ENCODE peak calls at places on chromosomes 16 and 17, in nine cellular contexts. A, F, N, E, L, G, K, Z and O are unnamed samples.

GRCh38 chr16:65064131-65064530 is 57.7 kb downstream of the CDH11 start:
- DNase-seq in A (no peak), F (no peak), N (no peak), E (no peak), L (no peak), G (no peak), K (no peak), Z (no peak), O (no peak)

GRCh38 chr16:57255686-57256415 is 10.8 kb downstream of the ARL2BP start:
- DNase-seq in A (no peak), F (no peak), N (no peak), E (no peak), L (no peak), G (no peak), K (no peak), Z (no peak), O (no peak)

GRCh38 chr16:48526058-48526957 is 83.7 kb downstream of the N4BP1 start:
- DNase-seq in A (no peak), F (peak; percentile 31), N (no peak), E (no peak), L (no peak), G (no peak), K (no peak), Z (peak; percentile 51), O (no peak)

GRCh38 chr17:37024181-37024637 is 75.5 kb downstream of the AATF start:
- DNase-seq in A (no peak), F (no peak), N (no peak), E (no peak), L (no peak), G (peak; percentile 28), K (no peak), Z (no peak), O (no peak)

GRCh38 chr17:18005496-18005895 is 32.8 kb downstream of the DRC3 start:
- DNase-seq in A (no peak), F (no peak), N (no peak), E (no peak), L (no peak), G (no peak), K (no peak), Z (no peak), O (no peak)

GRCh38 chr17:79066963-79067362 is 7.7 kb upstream of the ENGASE start:
- DNase-seq in A (no peak), F (no peak), N (no peak), E (no peak), L (no peak), G (no peak), K (no peak), Z (no peak), O (no peak)

GRCh38 chr17:1137465-1137894 is 42.3 kb downstream of the ABR start:
- DNase-seq in A (no peak), F (no peak), N (peak; percentile 22), E (no peak), L (no peak), G (no peak), K (no peak), Z (peak; percentile 29), O (no peak)

GRCh38 chr16:54932737-54933254 is 2.1 kb downstream of the IRX5 start:
- DNase-seq in A (no peak), F (no peak), N (no peak), E (peak; percentile 28), L (no peak), G (no peak), K (no peak), Z (no peak), O (no peak)

GRCh38 chr17:49287481-49287880 is 56.9 kb upstream of the PHOSPHO1 start:
- DNase-seq in A (no peak), F (no peak), N (no peak), E (no peak), L (no peak), G (no peak), K (no peak), Z (no peak), O (no peak)

GRCh38 chr17:16491131-16491702 is 776 bp downstream of the LRRC75A start:
- DNase-seq in A (peak; percentile 56), F (peak; percentile 16), N (peak; percentile 16), E (no peak), L (peak; percentile 21), G (no peak), K (no peak), Z (no peak), O (peak; percentile 25)

GRCh38 chr16:21235199-21235585 is 1.7 kb downstream of the ANKS4B start:
- DNase-seq in A (no peak), F (no peak), N (no peak), E (no peak), L (no peak), G (no peak), K (no peak), Z (no peak), O (no peak)

GRCh38 chr17:33284022-33284421 is 9.1 kb downstream of the ASIC2 start:
- DNase-seq in A (no peak), F (no peak), N (no peak), E (no peak), L (peak; percentile 49), G (no peak), K (no peak), Z (peak; percentile 26), O (no peak)

GRCh38 chr16:48014349-48015135 is 141.3 kb downstream of the ABCC12 start:
- DNase-seq in A (no peak), F (no peak), N (no peak), E (no peak), L (no peak), G (no peak), K (no peak), Z (peak; percentile 82), O (no peak)

GRCh38 chr16:89335803-89336485 is 118.4 kb downstream of the ZNF778 start:
- DNase-seq in A (no peak), F (no peak), N (no peak), E (no peak), L (no peak), G (no peak), K (no peak), Z (no peak), O (no peak)